ENCODE peak calls at places on chromosomes 12 and 14, in nine cellular contexts. M, O, A, F, J, H, W, C and L are unnamed samples.

GRCh38 chr12:119683413-119683812 is 15.5 kb downstream of the PRKAB1 start:
- DNase-seq in F (no peak), O (no peak), W (no peak), C (no peak), M (no peak), H (no peak), J (no peak), A (no peak), L (no peak)

GRCh38 chr12:114955414-114956014 is 271.5 kb upstream of the TBX3 start:
- DNase-seq in J (no peak), M (no peak), F (no peak), W (no peak), H (no peak), O (peak; percentile 6), C (no peak), A (no peak), L (no peak)

GRCh38 chr14:88026890-88027289 is 22.0 kb downstream of the GPR65 start:
- DNase-seq in A (no peak), C (no peak), M (no peak), O (no peak), F (no peak), H (no peak), J (no peak), W (no peak), L (no peak)

GRCh38 chr12:130920711-130921381 is 32.9 kb upstream of the ADGRD1 start:
- DNase-seq in O (no peak), F (no peak), M (no peak), J (no peak), W (no peak), A (no peak), C (no peak), H (no peak), L (no peak)

GRCh38 chr14:104335611-104336010 is 197.2 kb downstream of the KIF26A start:
- DNase-seq in F (no peak), A (no peak), W (no peak), J (no peak), O (no peak), H (no peak), M (no peak), C (no peak), L (no peak)

GRCh38 chr12:110957652-110958051 is 37.3 kb upstream of the MYL2 start:
- DNase-seq in W (no peak), H (no peak), O (peak; percentile 6), A (no peak), C (no peak), F (no peak), J (peak; percentile 87), M (no peak), L (peak; percentile 16)

GRCh38 chr14:89669209-89669608 is 252.2 kb upstream of the FOXN3 start:
- DNase-seq in W (no peak), A (no peak), H (no peak), O (no peak), F (no peak), C (no peak), M (no peak), J (no peak), L (peak; percentile 48)

GRCh38 chr12:116376354-116377193 is 99.1 kb upstream of the MED13L start:
- DNase-seq in A (no peak), W (peak; percentile 95), M (peak; percentile 64), C (no peak), O (no peak), F (no peak), J (peak; percentile 72), H (no peak), L (no peak)

DNA sequence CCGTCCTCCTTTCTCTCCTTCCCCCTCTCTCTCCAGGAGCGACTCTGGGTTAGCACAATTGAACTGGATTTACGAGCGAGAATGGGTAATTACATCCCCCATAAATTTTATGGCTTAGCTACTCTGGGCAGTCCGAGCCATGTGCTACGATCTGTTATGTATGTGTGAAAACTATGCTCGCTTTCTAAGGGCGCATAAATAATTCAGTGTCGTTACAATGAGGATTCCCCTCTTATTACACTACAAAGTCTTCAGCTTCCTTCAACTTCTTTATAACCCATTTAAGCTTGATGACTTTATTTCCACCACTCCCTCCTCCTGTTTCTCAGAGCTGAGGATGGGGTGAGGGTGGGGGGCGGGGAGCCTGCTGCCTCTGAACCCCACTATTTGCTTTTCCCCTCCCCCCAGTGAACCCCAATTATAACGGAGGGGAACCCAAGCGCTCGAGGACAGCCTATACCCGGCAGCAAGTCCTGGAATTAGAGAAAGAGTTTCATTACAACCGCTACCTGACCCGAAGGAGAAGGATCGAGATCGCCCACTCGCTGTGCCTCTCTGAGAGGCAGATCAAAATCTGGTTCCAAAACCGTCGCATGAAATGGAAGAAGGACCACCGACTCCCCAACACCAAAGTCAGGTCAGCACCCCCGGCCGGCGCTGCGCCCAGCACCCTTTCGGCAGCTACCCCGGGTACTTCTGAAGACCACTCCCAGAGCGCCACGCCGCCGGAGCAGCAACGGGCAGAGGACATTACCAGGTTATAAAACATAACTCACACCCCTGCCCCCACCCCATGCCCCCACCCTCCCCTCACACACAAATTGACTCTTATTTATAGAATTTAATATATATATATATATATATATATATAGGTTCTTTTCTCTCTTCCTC is 1.1 kb downstream of the HOXC4 start:
- DNase-seq in F (no peak), H (no peak), A (no peak), J (peak; percentile 60), C (no peak), M (no peak), W (no peak), O (no peak), L (no peak)
- H3K4me3 ChIP-seq in F (no peak overlapping the region), H (no peak overlapping the region), A (peak overlapping the region; percentile 84), J (peak overlapping the region; percentile 85), C (no peak overlapping the region), M (peak overlapping the region; percentile 67), W (no peak overlapping the region), O (no peak overlapping the region), L (no peak overlapping the region)

GRCh38 chr14:75431011-75431410 is 3.2 kb downstream of the JDP2 start:
- DNase-seq in C (no peak), W (no peak), H (no peak), M (no peak), A (no peak), J (no peak), O (no peak), F (no peak), L (no peak)

GRCh38 chr14:75430106-75430505 is 2.3 kb downstream of the JDP2 start:
- DNase-seq in F (no peak), O (no peak), J (no peak), H (no peak), M (no peak), W (no peak), C (no peak), A (no peak), L (peak; percentile 29)

GRCh38 chr14:75432406-75432805 is 4.6 kb downstream of the JDP2 start:
- DNase-seq in W (no peak), C (no peak), M (no peak), A (no peak), J (no peak), H (no peak), F (no peak), O (no peak), L (no peak)

GRCh38 chr14:75430526-75430925 is 2.7 kb downstream of the JDP2 start:
- DNase-seq in F (no peak), W (no peak), M (no peak), A (no peak), C (no peak), O (no peak), H (no peak), J (no peak), L (no peak)

DNA sequence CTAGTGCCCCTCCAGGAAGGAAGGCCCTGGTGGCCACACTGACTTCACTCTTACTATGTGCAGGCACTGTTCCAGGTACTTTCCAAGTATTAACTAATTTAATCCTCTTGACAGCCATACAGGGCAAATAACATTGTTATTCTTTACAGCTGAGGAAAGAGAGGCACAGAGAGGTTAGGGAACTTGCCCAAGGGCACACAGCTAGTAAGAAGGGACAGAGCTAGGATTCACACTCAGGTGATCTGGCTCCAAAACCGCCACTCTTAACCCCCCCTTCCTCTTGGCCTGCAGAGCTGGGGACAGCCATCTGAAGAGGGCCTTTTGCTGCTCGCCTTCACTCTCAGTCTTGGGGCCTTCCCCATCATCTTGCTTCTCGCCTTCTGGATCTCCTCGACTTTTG is 4.0 kb downstream of the JDP2 start:
- DNase-seq in C (no peak), M (no peak), A (no peak), W (no peak), O (no peak), J (no peak), F (no peak), H (no peak), L (no peak)
- TF ChIP-seq MAX in C (no peak), M (no peak), A (no peak), W (no peak), O (no peak), J (no peak), F (no peak), H (no peak), L (no peak)

GRCh38 chr12:68335462-68335861 is 3.3 kb upstream of the MDM1 start:
- DNase-seq in C (no peak), H (no peak), O (no peak), F (no peak), J (no peak), M (no peak), A (no peak), W (no peak), L (no peak)

GRCh38 chr12:68331500-68331868 is 678 bp downstream of the MDM1 start:
- DNase-seq in W (no peak), J (no peak), C (no peak), O (peak; percentile 55), M (no peak), A (no peak), H (no peak), F (no peak), L (no peak)

GRCh38 chr12:68332726-68333630 is 816 bp upstream of the MDM1 start:
- DNase-seq in A (no peak), O (no peak), M (no peak), F (no peak), J (no peak), W (no peak), C (no peak), H (no peak), L (no peak)

GRCh38 chr12:68331869-68332725 is at the start of gene MDM1:
- DNase-seq in W (peak; percentile 98), H (peak; percentile 96), J (peak; percentile 96), M (peak; percentile 97), A (peak; percentile 92), O (peak; percentile 98), F (peak; percentile 95), C (peak; percentile 98), L (peak; percentile 99)

DNA sequence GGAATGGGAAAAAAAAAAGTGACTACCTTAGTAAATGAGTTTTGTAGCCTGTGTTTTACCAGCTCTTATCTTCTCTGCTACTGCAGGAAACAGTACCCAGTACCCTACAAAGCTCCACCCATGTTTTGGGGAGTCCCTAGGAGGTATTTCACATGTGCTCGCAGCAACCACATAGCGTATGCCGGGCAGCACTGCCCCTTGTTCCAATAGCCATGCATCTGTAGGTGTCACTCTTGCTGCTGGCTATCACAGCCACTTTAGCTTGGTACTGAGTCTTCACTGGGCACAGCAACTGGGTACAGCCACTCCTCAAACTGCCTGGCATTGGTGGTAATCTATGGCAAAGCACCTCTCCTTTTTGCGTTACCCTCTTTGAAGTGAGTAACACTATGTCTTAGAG is 2.0 kb upstream of the MDM1 start:
- DNase-seq in W (peak; percentile 20), O (no peak), H (no peak), C (no peak), F (no peak), A (peak; percentile 45), M (no peak), J (peak; percentile 19), L (peak; percentile 70)
- TF ChIP-seq CTCF in W (no peak), O (no peak), H (peak; percentile 48), C (peak; percentile 61), F (peak; percentile 20), A (peak; percentile 8), M (peak; percentile 36), J (no peak), L (peak; percentile 55)

DNA sequence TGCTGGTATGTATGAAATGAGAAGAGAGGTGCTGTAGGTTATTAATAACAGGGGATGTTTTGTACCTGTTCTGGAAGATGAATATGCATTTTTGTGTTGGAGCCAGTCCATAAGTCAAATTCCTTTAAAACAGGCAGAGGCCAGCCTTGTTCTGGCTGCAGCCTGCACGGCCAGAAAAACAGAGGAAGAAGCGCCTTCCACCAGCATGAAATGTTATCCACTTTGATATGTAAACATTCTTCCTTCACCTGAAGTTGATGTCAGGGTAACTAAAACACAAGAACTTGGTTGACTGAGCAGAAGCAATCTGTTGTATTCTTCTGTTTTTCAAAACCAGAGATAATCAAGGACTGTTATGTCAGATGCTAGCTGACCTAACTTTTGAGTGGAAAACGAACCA is 237.9 kb upstream of the PLEKHG7 start:
- DNase-seq in O (no peak), H (no peak), C (no peak), W (no peak), F (no peak), J (no peak), A (no peak), M (no peak), L (no peak)
- H3K4me3 ChIP-seq in O (no peak overlapping the region), H (no peak overlapping the region), C (no peak overlapping the region), W (no peak overlapping the region), F (no peak overlapping the region), J (no peak overlapping the region), A (peak overlapping the region; percentile 82), M (no peak overlapping the region), L (no peak overlapping the region)